ENCODE peak calls at places on chromosome 20, in seven cellular contexts. O, Y, M, R, C, U and S are unnamed samples.

GRCh38 chr20:60395993-60396392 is 437.8 kb downstream of the CDH26 start:
- DNase-seq in O (no peak), C (no peak), R (no peak), Y (no peak), M (no peak), U (no peak), S (no peak)

GRCh38 chr20:11982289-11982957 is 64.7 kb downstream of the BTBD3 start:
- DNase-seq in U (no peak), M (no peak), R (no peak), O (no peak), Y (no peak), C (no peak), S (no peak)

GRCh38 chr20:49397525-49397924 is 84.9 kb downstream of the KCNB1 start:
- DNase-seq in R (no peak), O (peak), U (no peak), Y (no peak), C (no peak), M (no peak), S (no peak)

GRCh38 chr20:46576774-46577395 is 26.4 kb upstream of the OCSTAMP start:
- DNase-seq in R (no peak), Y (no peak), M (no peak), U (no peak), O (no peak), C (no peak), S (no peak)

GRCh38 chr20:3781153-3781910 is at the start of gene SPEF1:
- DNase-seq in M (peak), Y (no peak), U (peak), O (peak), R (no peak), C (no peak), S (peak)

GRCh38 chr20:63011798-63012197 is 5.0 kb upstream of the BHLHE23 start:
- DNase-seq in R (no peak), U (no peak), Y (no peak), O (no peak), M (no peak), C (no peak), S (no peak)

GRCh38 chr20:62772618-62772993 is 23.7 kb upstream of the MRGBP start:
- DNase-seq in C (no peak), M (no peak), R (no peak), O (no peak), Y (no peak), U (no peak), S (no peak)

GRCh38 chr20:52484438-52484837 is 292.9 kb upstream of the ZFP64 start:
- DNase-seq in M (no peak), O (peak), C (no peak), R (no peak), Y (no peak), U (no peak), S (peak)

GRCh38 chr20:4104045-4104444 is 88.7 kb upstream of the RNF24 start:
- DNase-seq in U (no peak), O (no peak), R (no peak), Y (no peak), M (no peak), C (no peak), S (no peak)

GRCh38 chr20:18663932-18664331 is 76.1 kb downstream of the DTD1 start:
- DNase-seq in R (no peak), O (peak), Y (no peak), U (no peak), M (no peak), C (no peak), S (peak)

GRCh38 chr20:50304883-50305635 is 114.4 kb downstream of the CEBPB start:
- DNase-seq in U (no peak), O (peak), M (no peak), C (no peak), Y (no peak), R (no peak), S (peak)

GRCh38 chr20:40991181-40991889 is 37.3 kb upstream of the TOP1 start:
- DNase-seq in R (peak), M (no peak), C (no peak), O (no peak), U (no peak), Y (no peak), S (no peak)

GRCh38 chr20:11067359-11067758 is 393.6 kb upstream of the JAG1 start:
- DNase-seq in U (no peak), C (no peak), O (no peak), R (no peak), M (no peak), Y (no peak), S (no peak)

GRCh38 chr20:17543531-17543961 is 12.4 kb upstream of the BFSP1 start:
- DNase-seq in M (no peak), R (no peak), U (no peak), C (no peak), O (peak), Y (no peak), S (peak)

GRCh38 chr20:10381477-10381876 is 52.5 kb downstream of the MKKS start:
- DNase-seq in U (no peak), M (no peak), Y (no peak), O (peak), R (no peak), C (no peak), S (no peak)

GRCh38 chr20:5614506-5614905 is 135.7 kb upstream of the SHLD1 start:
- DNase-seq in Y (no peak), O (no peak), U (no peak), C (no peak), R (no peak), M (no peak), S (no peak)